ENCODE peak calls at places on chromosomes 2 and 18, in six cellular contexts. T is NCI-H460; C is right atrium auricular region; B is stimulated activated CD4-positive, alpha-beta T cell treated with anti-CD3 and anti-CD28 coated beads, TNF-alpha, amount 100 ng/mL, for 1 hour; S is LHCN-M2; J is frontal cortex. I is an unnamed sample.

GRCh38 chr2:126771094-126771493 is 115.1 kb downstream of the GYPC start:
- DNase-seq in T (no peak), C (no peak), B (no peak), S (no peak), J (no peak), I (no peak)

GRCh38 chr18:79517322-79517721 is 121.6 kb downstream of the NFATC1 start:
- DNase-seq in T (no peak), C (no peak), B (no peak), S (no peak), J (no peak), I (no peak)

GRCh38 chr2:118913805-118914645 is 28.0 kb upstream of the MARCO start:
- DNase-seq in T (no peak), C (no peak), B (no peak), S (peak; percentile 22), J (no peak), I (peak; percentile 75)

GRCh38 chr2:147223553-147223952 is 621.3 kb upstream of the ACVR2A start:
- DNase-seq in T (no peak), C (no peak), B (no peak), S (no peak), J (no peak), I (no peak)

GRCh38 chr18:78809845-78810244 is 169.8 kb upstream of the SALL3 start:
- DNase-seq in T (no peak), C (no peak), B (no peak), S (no peak), J (no peak), I (no peak)

GRCh38 chr2:70923378-70924015 is 12.2 kb upstream of the ATP6V1B1 start:
- DNase-seq in T (no peak), C (no peak), B (no peak), S (no peak), J (no peak), I (no peak)

GRCh38 chr18:14961991-14962390 is 214.0 kb downstream of the ANKRD30B start:
- DNase-seq in T (no peak), C (no peak), B (no peak), S (no peak), J (no peak), I (no peak)

GRCh38 chr2:213537579-213537978 is 253.3 kb downstream of the SPAG16 start:
- DNase-seq in T (no peak), C (no peak), B (no peak), S (no peak), J (no peak), I (no peak)

GRCh38 chr2:96157649-96158553 is 12.7 kb upstream of the DUSP2 start:
- DNase-seq in T (no peak), C (no peak), B (no peak), S (no peak), J (peak; percentile 4), I (no peak)

GRCh38 chr18:8480506-8481328 is 128.5 kb upstream of the RAB12 start:
- DNase-seq in T (peak; percentile 48), C (no peak), B (no peak), S (peak; percentile 31), J (peak; percentile 7), I (no peak)

GRCh38 chr2:177165103-177165583 is 47.5 kb upstream of the HNRNPA3 start:
- DNase-seq in T (peak; percentile 54), C (peak; percentile 74), B (no peak), S (peak; percentile 63), J (no peak), I (no peak)

GRCh38 chr2:118032169-118033013 is 18.5 kb upstream of the CCDC93 start:
- DNase-seq in T (peak; percentile 32), C (no peak), B (no peak), S (peak; percentile 34), J (no peak), I (no peak)

GRCh38 chr2:75464348-75464946 is 96.3 kb downstream of the EVA1A start:
- DNase-seq in T (peak; percentile 7), C (no peak), B (no peak), S (peak; percentile 31), J (no peak), I (no peak)

GRCh38 chr2:119005565-119005964 is 63.6 kb downstream of the MARCO start:
- DNase-seq in T (no peak), C (no peak), B (no peak), S (peak; percentile 31), J (no peak), I (no peak)

GRCh38 chr2:227480528-227480927 is 8.6 kb downstream of the AGFG1 start:
- DNase-seq in T (no peak), C (no peak), B (no peak), S (no peak), J (no peak), I (no peak)

GRCh38 chr2:239073270-239073669 is 225.4 kb downstream of the TWIST2 start:
- DNase-seq in T (no peak), C (no peak), B (no peak), S (no peak), J (no peak), I (no peak)

GRCh38 chr2:68282814-68283812 is 30.8 kb upstream of the PPP3R1 start:
- DNase-seq in T (peak; percentile 52), C (no peak), B (no peak), S (peak; percentile 31), J (peak; percentile 31), I (no peak)

GRCh38 chr2:106572541-106573148 is 85.5 kb downstream of the CD8B2 start:
- DNase-seq in T (peak; percentile 27), C (no peak), B (no peak), S (no peak), J (no peak), I (no peak)

GRCh38 chr2:203688798-203689197 is 17.6 kb upstream of the CD28 start:
- DNase-seq in T (no peak), C (no peak), B (no peak), S (peak; percentile 95), J (no peak), I (no peak)

GRCh38 chr2:63484481-63484880 is 103.8 kb downstream of the WDPCP start:
- DNase-seq in T (no peak), C (no peak), B (no peak), S (no peak), J (no peak), I (no peak)

GRCh38 chr2:221494556-221494955 is 77.5 kb downstream of the EPHA4 start:
- DNase-seq in T (peak; percentile 36), C (no peak), B (no peak), S (no peak), J (no peak), I (peak; percentile 53)

GRCh38 chr2:232325324-232326273 is 53.0 kb upstream of the ALPP start:
- DNase-seq in T (peak; percentile 30), C (no peak), B (no peak), S (no peak), J (no peak), I (no peak)

GRCh38 chr2:234571620-234572407 is 74.9 kb upstream of the ARL4C start:
- DNase-seq in T (no peak), C (no peak), B (no peak), S (no peak), J (no peak), I (no peak)

GRCh38 chr2:142395294-142395693 is 264.5 kb upstream of the LRP1B start:
- DNase-seq in T (no peak), C (no peak), B (no peak), S (no peak), J (no peak), I (no peak)

GRCh38 chr2:96393989-96394761 is 58.6 kb downstream of the NCAPH start:
- DNase-seq in T (no peak), C (no peak), B (no peak), S (no peak), J (peak; percentile 39), I (no peak)

GRCh38 chr18:24839991-24840390 is 379.6 kb downstream of the HRH4 start:
- DNase-seq in T (no peak), C (no peak), B (no peak), S (no peak), J (no peak), I (no peak)

GRCh38 chr18:57113783-57114465 is 33.0 kb upstream of the BOD1L2 start:
- DNase-seq in T (no peak), C (no peak), B (no peak), S (no peak), J (no peak), I (no peak)

GRCh38 chr2:14843507-14844204 is 211.1 kb downstream of the LRATD1 start:
- DNase-seq in T (no peak), C (no peak), B (no peak), S (no peak), J (no peak), I (no peak)

GRCh38 chr2:187994464-187995331 is 297.0 kb upstream of the GULP1 start:
- DNase-seq in T (no peak), C (no peak), B (no peak), S (peak; percentile 69), J (no peak), I (no peak)

GRCh38 chr2:124563415-124563814 is 538.3 kb downstream of the CNTNAP5 start:
- DNase-seq in T (no peak), C (no peak), B (no peak), S (no peak), J (no peak), I (no peak)

GRCh38 chr18:25322806-25323205 is 29.2 kb downstream of the ZNF521 start:
- DNase-seq in T (no peak), C (no peak), B (no peak), S (no peak), J (no peak), I (no peak)

GRCh38 chr2:27170569-27171337 is 21.9 kb downstream of the TCF23 start:
- DNase-seq in T (no peak), C (no peak), B (no peak), S (no peak), J (no peak), I (no peak)

GRCh38 chr18:6414723-6415362 is at the start of gene L3MBTL4:
- DNase-seq in T (peak; percentile 1), C (no peak), B (no peak), S (no peak), J (peak; percentile 81), I (no peak)

GRCh38 chr2:212892193-212892592 is 259.2 kb downstream of the IKZF2 start:
- DNase-seq in T (peak; percentile 45), C (no peak), B (no peak), S (peak; percentile 53), J (no peak), I (no peak)

GRCh38 chr18:45270289-45270771 is 344.9 kb upstream of the SLC14A2 start:
- DNase-seq in T (no peak), C (no peak), B (no peak), S (no peak), J (no peak), I (no peak)

GRCh38 chr2:225640550-225640949 is 241.0 kb downstream of the NYAP2 start:
- DNase-seq in T (no peak), C (no peak), B (no peak), S (no peak), J (no peak), I (no peak)

GRCh38 chr2:109325570-109325969 is 196.6 kb downstream of the SH3RF3 start:
- DNase-seq in T (no peak), C (no peak), B (no peak), S (no peak), J (no peak), I (no peak)

GRCh38 chr2:129758461-129759185 is 220.8 kb upstream of the RAB6C start:
- DNase-seq in T (no peak), C (no peak), B (no peak), S (no peak), J (no peak), I (no peak)